ENCODE peak calls at places on chromosome 13, in six cellular contexts. D is CD8-positive, alpha-beta memory T cell; U is colonic mucosa; M is heart right ventricle; S is CD8-positive, alpha-beta T cell; F is right lobe of liver. E is an unnamed sample.

GRCh38 chr13:83117046-83117445 is 765.2 kb downstream of the SLITRK1 start:
- DNase-seq in D (no peak), U (no peak), M (no peak), S (no peak), F (no peak), E (no peak)

GRCh38 chr13:40895715-40896184 is 106.3 kb downstream of the SLC25A15 start:
- DNase-seq in D (no peak), U (peak; percentile 53), M (no peak), S (no peak), F (no peak), E (no peak)

GRCh38 chr13:20383058-20383457 is 142.6 kb downstream of the CRYL1 start:
- DNase-seq in D (no peak), U (no peak), M (no peak), S (no peak), F (no peak), E (no peak)

GRCh38 chr13:57557979-57558529 is 73.5 kb upstream of the PCDH17 start:
- DNase-seq in D (no peak), U (no peak), M (no peak), S (no peak), F (no peak), E (no peak)

GRCh38 chr13:30292325-30292724 is 15.0 kb downstream of the KATNAL1 start:
- DNase-seq in D (no peak), U (no peak), M (no peak), S (no peak), F (no peak), E (no peak)

GRCh38 chr13:48066310-48066989 is 28.5 kb downstream of the MED4 start:
- DNase-seq in D (no peak), U (no peak), M (no peak), S (no peak), F (no peak), E (no peak)

GRCh38 chr13:97432232-97432916 is 1.6 kb upstream of the RAP2A start:
- DNase-seq in D (no peak), U (no peak), M (no peak), S (no peak), F (no peak), E (no peak)

GRCh38 chr13:76944457-76944856 is 3.9 kb upstream of the ACOD1 start:
- DNase-seq in D (no peak), U (no peak), M (no peak), S (no peak), F (no peak), E (no peak)

GRCh38 chr13:79483302-79483701 is 2.3 kb downstream of the NDFIP2 start:
- DNase-seq in D (no peak), U (no peak), M (no peak), S (no peak), F (no peak), E (no peak)

GRCh38 chr13:68490594-68490993 is 1260.5 kb upstream of the PCDH9 start:
- DNase-seq in D (no peak), U (no peak), M (no peak), S (no peak), F (no peak), E (no peak)

GRCh38 chr13:87998081-87998480 is 326.9 kb downstream of the SLITRK5 start:
- DNase-seq in D (no peak), U (no peak), M (no peak), S (no peak), F (no peak), E (no peak)

GRCh38 chr13:22235950-22236290 is 565.0 kb downstream of the FGF9 start:
- DNase-seq in D (no peak), U (no peak), M (no peak), S (no peak), F (no peak), E (no peak)

GRCh38 chr13:40639226-40639681 is 27.2 kb downstream of the FOXO1 start:
- DNase-seq in D (no peak), U (no peak), M (no peak), S (no peak), F (no peak), E (no peak)

GRCh38 chr13:97445504-97446187 is 11.7 kb downstream of the RAP2A start:
- DNase-seq in D (no peak), U (no peak), M (no peak), S (no peak), F (no peak), E (no peak)

GRCh38 chr13:27372896-27373295 is 51.5 kb upstream of the GTF3A start:
- DNase-seq in D (no peak), U (peak; percentile 76), M (no peak), S (no peak), F (no peak), E (no peak)

GRCh38 chr13:87274209-87274819 is 396.9 kb upstream of the SLITRK5 start:
- DNase-seq in D (no peak), U (peak; percentile 21), M (no peak), S (no peak), F (no peak), E (no peak)

GRCh38 chr13:74287672-74288169 is 153.5 kb upstream of the KLF12 start:
- DNase-seq in D (peak; percentile 96), U (peak; percentile 79), M (peak; percentile 65), S (peak; percentile 83), F (peak; percentile 96), E (peak; percentile 83)

GRCh38 chr13:29954082-29955043 is 103.9 kb upstream of the UBL3 start:
- DNase-seq in D (peak; percentile 74), U (no peak), M (no peak), S (peak; percentile 77), F (no peak), E (peak; percentile 30)

GRCh38 chr13:47326061-47326460 is 429.2 kb upstream of the HTR2A start:
- DNase-seq in D (no peak), U (no peak), M (no peak), S (no peak), F (no peak), E (no peak)

GRCh38 chr13:110108348-110109139 is 198.4 kb downstream of the COL4A1 start:
- DNase-seq in D (no peak), U (peak; percentile 40), M (peak; percentile 81), S (no peak), F (peak; percentile 85), E (no peak)

GRCh38 chr13:25179810-25180437 is 7.8 kb upstream of the AMER2 start:
- DNase-seq in D (no peak), U (no peak), M (no peak), S (no peak), F (no peak), E (no peak)

GRCh38 chr13:65461590-65461989 is 1768.5 kb downstream of the PCDH9 start:
- DNase-seq in D (no peak), U (no peak), M (no peak), S (no peak), F (no peak), E (no peak)

GRCh38 chr13:107678075-107678689 is 537.2 kb downstream of the LIG4 start:
- DNase-seq in D (no peak), U (no peak), M (no peak), S (no peak), F (no peak), E (no peak)

GRCh38 chr13:26534036-26534726 is 23.3 kb upstream of the WASF3 start:
- DNase-seq in D (no peak), U (no peak), M (no peak), S (no peak), F (no peak), E (no peak)

DNA sequence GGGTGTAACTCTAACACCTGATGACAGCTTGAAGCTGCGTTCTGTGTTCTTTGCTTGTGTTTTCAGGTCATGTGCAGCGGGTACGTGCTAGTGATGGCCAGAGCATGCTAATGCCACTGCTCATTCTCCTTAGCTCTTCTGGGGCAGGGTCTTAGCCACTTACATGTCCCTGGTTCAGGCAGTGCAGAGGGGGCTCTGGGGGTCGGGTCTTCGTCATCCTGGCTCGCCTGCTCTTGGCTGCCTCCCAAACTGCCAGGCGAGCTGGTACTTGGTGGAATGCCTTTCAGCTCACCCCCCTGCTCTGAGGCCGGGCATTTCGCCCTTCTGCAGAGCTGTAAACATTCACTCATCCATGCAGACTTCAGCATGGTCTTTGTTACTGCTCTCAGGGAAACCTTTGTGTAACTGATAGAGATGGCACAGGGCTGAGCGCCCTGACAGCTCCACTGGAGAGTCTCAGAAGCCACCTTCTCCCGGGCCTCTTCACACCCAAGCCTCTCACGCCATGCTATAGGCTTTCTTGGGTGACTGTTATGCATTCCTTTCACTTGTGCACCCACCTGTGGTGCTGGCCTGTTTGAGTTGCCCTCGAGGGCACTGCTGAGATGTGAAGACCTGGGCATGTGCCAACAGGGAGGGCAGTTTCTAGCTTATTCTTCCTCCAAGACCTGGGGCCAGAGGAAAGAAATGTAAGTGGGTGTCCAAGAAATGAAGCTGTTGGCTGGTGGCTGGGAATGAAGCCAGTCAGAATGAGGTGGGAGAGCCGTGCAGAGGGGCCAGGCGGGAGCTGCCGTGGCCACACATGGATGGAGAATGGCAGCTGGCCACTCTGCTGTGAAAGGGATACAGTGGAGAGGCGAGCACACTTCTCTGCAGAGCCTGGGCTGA is 24.5 kb downstream of the FAM124A start:
- DNase-seq in D (no peak), U (no peak), M (peak; percentile 66), S (no peak), F (no peak), E (no peak)
- H3K27ac ChIP-seq in D (no peak overlapping the region), U (no peak overlapping the region), M (peak overlapping the region; percentile 60), S (no peak overlapping the region), F (no peak overlapping the region), E (no peak overlapping the region)

DNA sequence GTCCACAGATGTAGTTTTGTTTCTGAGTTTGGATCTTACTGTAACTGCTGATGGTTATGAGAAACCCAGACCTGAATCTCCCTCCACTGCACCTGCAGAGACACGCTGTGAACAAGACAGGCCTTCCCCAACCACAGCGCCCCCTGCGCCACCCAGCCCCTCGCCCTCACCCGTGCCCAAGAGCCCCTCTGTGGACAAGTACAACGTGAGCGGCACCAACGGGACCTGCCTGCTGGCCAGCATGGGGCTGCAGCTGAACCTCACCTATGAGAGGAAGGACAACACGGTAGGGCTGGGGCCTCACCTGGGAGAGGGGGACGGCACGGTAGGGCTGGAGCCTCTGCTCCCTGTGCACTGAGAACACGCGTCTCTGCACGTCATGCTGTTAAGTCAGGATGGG is 22.3 kb downstream of the LAMP1 start:
- DNase-seq in D (no peak), U (no peak), M (no peak), S (no peak), F (no peak), E (no peak)
- H3K27ac ChIP-seq in D (no peak overlapping the region), U (no peak overlapping the region), M (no peak overlapping the region), S (no peak overlapping the region), F (no peak overlapping the region), E (no peak overlapping the region)

GRCh38 chr13:95124959-95125358 is 176.3 kb downstream of the ABCC4 start:
- DNase-seq in D (no peak), U (no peak), M (no peak), S (no peak), F (no peak), E (no peak)
- H3K27ac ChIP-seq in D (no peak overlapping the region), U (no peak overlapping the region), M (no peak overlapping the region), S (no peak overlapping the region), F (no peak overlapping the region), E (no peak overlapping the region)

GRCh38 chr13:45446181-45446580 is 18.6 kb upstream of the COG3 start:
- DNase-seq in D (no peak), U (no peak), M (no peak), S (no peak), F (no peak), E (no peak)
- H3K27ac ChIP-seq in D (no peak overlapping the region), U (no peak overlapping the region), M (no peak overlapping the region), S (no peak overlapping the region), F (peak overlapping the region; percentile 92), E (no peak overlapping the region)

E was measured in CD4-positive, alpha-beta T cell.